ENCODE peak calls at places on chromosomes 5 and 9, in five cellular contexts. One of them, this sample, is unnamed.
A peak's percentile ranks its signal among the peaks of the same experiment; 100 is the strongest.

GRCh38 chr9:35074141-35074540 is 1.7 kb upstream of the VCP start:
- DNase-seq in cardiac muscle cell: no peak
- DNase-seq in upper lobe of right lung: no peak
- DNase-seq in gastrocnemius medialis: no peak
- DNase-seq in H1: no peak
- DNase-seq in this sample: no peak

GRCh38 chr5:146340260-146341081 is 1.8 kb downstream of the POU4F3 start:
- DNase-seq in cardiac muscle cell: peak; percentile 79
- DNase-seq in upper lobe of right lung: peak; percentile 72
- DNase-seq in gastrocnemius medialis: no peak
- DNase-seq in H1: peak; percentile 86
- DNase-seq in this sample: no peak

GRCh38 chr9:81268048-81268447 is 421.3 kb downstream of the TLE1 start:
- DNase-seq in cardiac muscle cell: peak; percentile 5
- DNase-seq in upper lobe of right lung: no peak
- DNase-seq in gastrocnemius medialis: no peak
- DNase-seq in H1: no peak
- DNase-seq in this sample: no peak

GRCh38 chr9:108552459-108553040 is 303.2 kb downstream of the ACTL7B start:
- DNase-seq in cardiac muscle cell: peak; percentile 12
- DNase-seq in upper lobe of right lung: peak; percentile 67
- DNase-seq in gastrocnemius medialis: peak; percentile 64
- DNase-seq in H1: no peak
- DNase-seq in this sample: peak; percentile 82

GRCh38 chr9:138023394-138024124 is 146.0 kb downstream of the CACNA1B start:
- DNase-seq in cardiac muscle cell: no peak
- DNase-seq in upper lobe of right lung: peak; percentile 52
- DNase-seq in gastrocnemius medialis: no peak
- DNase-seq in H1: peak; percentile 76
- DNase-seq in this sample: no peak

GRCh38 chr9:36866840-36867239 is 167.2 kb downstream of the PAX5 start:
- DNase-seq in cardiac muscle cell: no peak
- DNase-seq in upper lobe of right lung: no peak
- DNase-seq in gastrocnemius medialis: no peak
- DNase-seq in H1: no peak
- DNase-seq in this sample: no peak

GRCh38 chr9:130023147-130023787 is 19.7 kb downstream of the FNBP1 start:
- DNase-seq in cardiac muscle cell: no peak
- DNase-seq in upper lobe of right lung: no peak
- DNase-seq in gastrocnemius medialis: peak; percentile 36
- DNase-seq in H1: no peak
- DNase-seq in this sample: peak; percentile 93

GRCh38 chr9:87375397-87376073 is 122.1 kb upstream of the DAPK1 start:
- DNase-seq in cardiac muscle cell: peak; percentile 57
- DNase-seq in upper lobe of right lung: no peak
- DNase-seq in gastrocnemius medialis: no peak
- DNase-seq in H1: no peak
- DNase-seq in this sample: no peak

GRCh38 chr5:5532306-5533076 is 110.0 kb downstream of the ICE1 start:
- DNase-seq in cardiac muscle cell: no peak
- DNase-seq in upper lobe of right lung: no peak
- DNase-seq in gastrocnemius medialis: no peak
- DNase-seq in H1: no peak
- DNase-seq in this sample: no peak

GRCh38 chr5:172902497-172903472 is 56.4 kb upstream of the RPL26L1 start:
- DNase-seq in cardiac muscle cell: peak; percentile 94
- DNase-seq in upper lobe of right lung: peak; percentile 93
- DNase-seq in gastrocnemius medialis: peak; percentile 83
- DNase-seq in H1: peak; percentile 62
- DNase-seq in this sample: peak; percentile 97

GRCh38 chr9:5582835-5583195 is 46.1 kb upstream of the RIC1 start:
- DNase-seq in cardiac muscle cell: peak; percentile 81
- DNase-seq in upper lobe of right lung: no peak
- DNase-seq in gastrocnemius medialis: peak; percentile 31
- DNase-seq in H1: no peak
- DNase-seq in this sample: no peak

GRCh38 chr9:113599647-113600476 is 136.3 kb downstream of the RGS3 start:
- DNase-seq in cardiac muscle cell: peak; percentile 78
- DNase-seq in upper lobe of right lung: no peak
- DNase-seq in gastrocnemius medialis: no peak
- DNase-seq in H1: no peak
- DNase-seq in this sample: no peak

GRCh38 chr9:136996361-136997281 is at the start of gene CLIC3:
- DNase-seq in cardiac muscle cell: no peak
- DNase-seq in upper lobe of right lung: peak; percentile 90
- DNase-seq in gastrocnemius medialis: no peak
- DNase-seq in H1: peak; percentile 74
- DNase-seq in this sample: peak; percentile 93

GRCh38 chr5:34486808-34487201 is 169.3 kb upstream of the RAI14 start:
- DNase-seq in cardiac muscle cell: no peak
- DNase-seq in upper lobe of right lung: no peak
- DNase-seq in gastrocnemius medialis: no peak
- DNase-seq in H1: peak; percentile 24
- DNase-seq in this sample: no peak

GRCh38 chr9:114185570-114185969 is 30.2 kb downstream of the COL27A1 start:
- DNase-seq in cardiac muscle cell: no peak
- DNase-seq in upper lobe of right lung: no peak
- DNase-seq in gastrocnemius medialis: no peak
- DNase-seq in H1: no peak
- DNase-seq in this sample: no peak

GRCh38 chr5:149452007-149452664 is 73.0 kb upstream of the IL17B start:
- DNase-seq in cardiac muscle cell: peak; percentile 95
- DNase-seq in upper lobe of right lung: peak; percentile 76
- DNase-seq in gastrocnemius medialis: no peak
- DNase-seq in H1: no peak
- DNase-seq in this sample: no peak

GRCh38 chr5:12174734-12175133 is 270.5 kb upstream of the CTNND2 start:
- DNase-seq in cardiac muscle cell: no peak
- DNase-seq in upper lobe of right lung: no peak
- DNase-seq in gastrocnemius medialis: no peak
- DNase-seq in H1: no peak
- DNase-seq in this sample: no peak

GRCh38 chr9:21688108-21689102 is 114.0 kb upstream of the MTAP start:
- DNase-seq in cardiac muscle cell: peak; percentile 82
- DNase-seq in upper lobe of right lung: no peak
- DNase-seq in gastrocnemius medialis: peak; percentile 36
- DNase-seq in H1: no peak
- DNase-seq in this sample: no peak

GRCh38 chr9:105425817-105426433 is 21.9 kb upstream of the FSD1L start:
- DNase-seq in cardiac muscle cell: peak; percentile 56
- DNase-seq in upper lobe of right lung: no peak
- DNase-seq in gastrocnemius medialis: no peak
- DNase-seq in H1: peak; percentile 28
- DNase-seq in this sample: no peak

GRCh38 chr9:93324191-93324834 is 127.2 kb upstream of the FAM120A start:
- DNase-seq in cardiac muscle cell: no peak
- DNase-seq in upper lobe of right lung: peak; percentile 60
- DNase-seq in gastrocnemius medialis: no peak
- DNase-seq in H1: no peak
- DNase-seq in this sample: no peak

GRCh38 chr9:131520448-131520847 is 10.6 kb downstream of the UCK1 start:
- DNase-seq in cardiac muscle cell: no peak
- DNase-seq in upper lobe of right lung: no peak
- DNase-seq in gastrocnemius medialis: no peak
- DNase-seq in H1: no peak
- DNase-seq in this sample: no peak

GRCh38 chr5:167050568-167051214 is 1240.8 kb upstream of the WWC1 start:
- DNase-seq in cardiac muscle cell: peak; percentile 76
- DNase-seq in upper lobe of right lung: no peak
- DNase-seq in gastrocnemius medialis: no peak
- DNase-seq in H1: peak; percentile 59
- DNase-seq in this sample: no peak

GRCh38 chr9:114813717-114814418 is 8.0 kb upstream of the TNFSF15 start:
- DNase-seq in cardiac muscle cell: no peak
- DNase-seq in upper lobe of right lung: no peak
- DNase-seq in gastrocnemius medialis: no peak
- DNase-seq in H1: no peak
- DNase-seq in this sample: peak; percentile 70

GRCh38 chr9:5854032-5854792 is 21.3 kb upstream of the ERMP1 start:
- DNase-seq in cardiac muscle cell: no peak
- DNase-seq in upper lobe of right lung: no peak
- DNase-seq in gastrocnemius medialis: no peak
- DNase-seq in H1: no peak
- DNase-seq in this sample: no peak

GRCh38 chr5:174610968-174611367 is 113.4 kb upstream of the MSX2 start:
- DNase-seq in cardiac muscle cell: peak; percentile 75
- DNase-seq in upper lobe of right lung: no peak
- DNase-seq in gastrocnemius medialis: peak; percentile 72
- DNase-seq in H1: no peak
- DNase-seq in this sample: no peak

GRCh38 chr5:97162045-97162444 is 19.6 kb upstream of the LIX1 start:
- DNase-seq in cardiac muscle cell: peak; percentile 88
- DNase-seq in upper lobe of right lung: no peak
- DNase-seq in gastrocnemius medialis: peak; percentile 36
- DNase-seq in H1: peak; percentile 67
- DNase-seq in this sample: no peak

GRCh38 chr5:149422429-149423286 is 43.6 kb upstream of the IL17B start:
- DNase-seq in cardiac muscle cell: peak; percentile 89
- DNase-seq in upper lobe of right lung: no peak
- DNase-seq in gastrocnemius medialis: no peak
- DNase-seq in H1: no peak
- DNase-seq in this sample: no peak

GRCh38 chr9:122217640-122218039 is 11.1 kb downstream of the LHX6 start:
- DNase-seq in cardiac muscle cell: no peak
- DNase-seq in upper lobe of right lung: no peak
- DNase-seq in gastrocnemius medialis: no peak
- DNase-seq in H1: no peak
- DNase-seq in this sample: no peak

GRCh38 chr9:99601506-99601905 is 220.2 kb upstream of the NR4A3 start:
- DNase-seq in cardiac muscle cell: peak; percentile 3
- DNase-seq in upper lobe of right lung: no peak
- DNase-seq in gastrocnemius medialis: no peak
- DNase-seq in H1: no peak
- DNase-seq in this sample: peak; percentile 72

GRCh38 chr5:158267228-158267627 is 408.3 kb upstream of the CLINT1 start:
- DNase-seq in cardiac muscle cell: no peak
- DNase-seq in upper lobe of right lung: no peak
- DNase-seq in gastrocnemius medialis: no peak
- DNase-seq in H1: no peak
- DNase-seq in this sample: peak; percentile 17

GRCh38 chr5:158268286-158268685 is 409.3 kb upstream of the CLINT1 start:
- DNase-seq in cardiac muscle cell: no peak
- DNase-seq in upper lobe of right lung: no peak
- DNase-seq in gastrocnemius medialis: no peak
- DNase-seq in H1: no peak
- DNase-seq in this sample: peak; percentile 78

GRCh38 chr5:158264264-158264663 is 405.3 kb upstream of the CLINT1 start:
- DNase-seq in cardiac muscle cell: no peak
- DNase-seq in upper lobe of right lung: no peak
- DNase-seq in gastrocnemius medialis: no peak
- DNase-seq in H1: no peak
- DNase-seq in this sample: no peak

GRCh38 chr5:158261669-158262367 is 402.9 kb upstream of the CLINT1 start:
- DNase-seq in cardiac muscle cell: no peak
- DNase-seq in upper lobe of right lung: no peak
- DNase-seq in gastrocnemius medialis: no peak
- DNase-seq in H1: no peak
- DNase-seq in this sample: peak; percentile 70

GRCh38 chr5:158265931-158266710 is 407.2 kb upstream of the CLINT1 start:
- DNase-seq in cardiac muscle cell: no peak
- DNase-seq in upper lobe of right lung: no peak
- DNase-seq in gastrocnemius medialis: no peak
- DNase-seq in H1: no peak
- DNase-seq in this sample: peak; percentile 39
- H3K9me3 ChIP-seq in cardiac muscle cell: no peaks in the 10 kb centered on the region
- H3K9me3 ChIP-seq in upper lobe of right lung: no peaks in the 10 kb centered on the region
- H3K9me3 ChIP-seq in gastrocnemius medialis: no peaks in the 10 kb centered on the region
- H3K9me3 ChIP-seq in H1: peaks cover 9% of the 10 kb centered on the region
- H3K9me3 ChIP-seq in this sample: no peaks in the 10 kb centered on the region

DNA sequence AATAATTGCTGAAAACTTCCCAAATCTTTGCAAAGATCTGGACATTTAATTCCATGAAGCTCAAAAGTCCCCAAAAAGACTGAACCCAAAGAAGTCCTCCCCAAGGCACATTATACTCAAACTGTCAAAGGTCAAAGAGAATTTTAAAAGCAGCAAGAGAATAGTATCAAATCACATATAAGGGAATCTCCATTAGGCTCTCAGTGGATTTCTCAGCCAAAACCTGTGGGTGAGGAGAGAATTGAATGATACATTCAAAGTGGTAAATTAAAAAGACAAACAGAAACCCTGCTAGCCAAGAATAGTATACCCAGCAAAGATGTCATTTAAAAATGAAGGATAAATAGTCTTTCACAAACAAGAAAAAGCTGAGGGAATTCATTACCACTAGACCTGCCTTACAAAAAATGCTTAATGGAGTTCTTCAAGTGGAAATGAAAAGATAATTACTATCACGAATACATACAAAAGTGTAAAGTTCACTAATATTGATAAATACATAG is 134.1 kb downstream of the NDUFS4 start:
- DNase-seq in cardiac muscle cell: no peak
- DNase-seq in upper lobe of right lung: no peak
- DNase-seq in gastrocnemius medialis: no peak
- DNase-seq in H1: no peak
- DNase-seq in this sample: no peak
- H3K9me3 ChIP-seq in cardiac muscle cell: no peaks in the 10 kb centered on the region
- H3K9me3 ChIP-seq in upper lobe of right lung: peaks cover 52% of the 10 kb centered on the region
- H3K9me3 ChIP-seq in gastrocnemius medialis: no peaks in the 10 kb centered on the region
- H3K9me3 ChIP-seq in H1: peaks cover 16% of the 10 kb centered on the region
- H3K9me3 ChIP-seq in this sample: peaks cover 48% of the 10 kb centered on the region

DNA sequence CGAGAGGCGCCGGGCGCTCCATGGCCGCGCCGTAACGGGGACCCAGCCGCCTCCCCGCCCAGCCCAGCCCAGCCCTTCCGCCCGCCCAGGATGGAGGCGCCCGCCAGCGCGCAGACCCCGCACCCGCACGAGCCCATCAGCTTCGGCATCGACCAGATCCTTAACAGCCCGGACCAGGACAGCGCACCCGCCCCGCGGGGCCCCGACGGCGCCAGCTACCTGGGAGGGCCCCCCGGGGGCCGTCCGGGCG is 153 bp downstream of the TLX3 start:
- DNase-seq in cardiac muscle cell: no peak
- DNase-seq in upper lobe of right lung: peak; percentile 51
- DNase-seq in gastrocnemius medialis: no peak
- DNase-seq in H1: peak; percentile 70
- DNase-seq in this sample: no peak
- H3K9me3 ChIP-seq in cardiac muscle cell: no peaks in the 10 kb centered on the region
- H3K9me3 ChIP-seq in upper lobe of right lung: no peaks in the 10 kb centered on the region
- H3K9me3 ChIP-seq in gastrocnemius medialis: no peaks in the 10 kb centered on the region
- H3K9me3 ChIP-seq in H1: no peaks in the 10 kb centered on the region
- H3K9me3 ChIP-seq in this sample: no peaks in the 10 kb centered on the region

DNA sequence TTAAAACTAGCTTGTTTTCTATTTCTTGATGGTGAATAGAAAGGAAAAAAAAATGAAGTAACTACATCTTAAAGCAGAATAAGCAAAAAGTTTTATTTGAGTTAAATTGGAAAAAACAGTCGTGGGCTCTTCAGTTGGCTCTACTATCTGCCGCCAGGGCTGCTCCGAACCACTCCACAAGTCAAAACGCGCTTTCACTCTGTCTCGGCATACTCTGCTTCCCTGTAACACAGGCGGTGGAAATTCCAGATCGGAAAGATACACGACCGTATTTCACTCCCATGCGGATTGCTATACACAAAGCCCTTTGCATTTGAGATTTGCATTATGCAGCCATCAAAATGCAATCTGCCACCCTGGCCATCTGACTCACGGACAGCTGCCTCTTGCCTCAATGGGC is 505.6 kb downstream of the IRX1 start:
- DNase-seq in cardiac muscle cell: no peak
- DNase-seq in upper lobe of right lung: no peak
- DNase-seq in gastrocnemius medialis: no peak
- DNase-seq in H1: no peak
- DNase-seq in this sample: no peak
- H3K9me3 ChIP-seq in cardiac muscle cell: no peaks in the 10 kb centered on the region
- H3K9me3 ChIP-seq in upper lobe of right lung: no peaks in the 10 kb centered on the region
- H3K9me3 ChIP-seq in gastrocnemius medialis: no peaks in the 10 kb centered on the region
- H3K9me3 ChIP-seq in H1: no peaks in the 10 kb centered on the region
- H3K9me3 ChIP-seq in this sample: no peaks in the 10 kb centered on the region

GRCh38 chr9:102113191-102113590 is 374.7 kb upstream of the GRIN3A start:
- DNase-seq in cardiac muscle cell: no peak
- DNase-seq in upper lobe of right lung: no peak
- DNase-seq in gastrocnemius medialis: no peak
- DNase-seq in H1: no peak
- DNase-seq in this sample: no peak
- H3K9me3 ChIP-seq in cardiac muscle cell: no peaks in the 10 kb centered on the region
- H3K9me3 ChIP-seq in upper lobe of right lung: no peaks in the 10 kb centered on the region
- H3K9me3 ChIP-seq in gastrocnemius medialis: no peaks in the 10 kb centered on the region
- H3K9me3 ChIP-seq in H1: no peaks in the 10 kb centered on the region
- H3K9me3 ChIP-seq in this sample: no peaks in the 10 kb centered on the region